ENCODE peak calls at places on chromosomes 6 and 20, in nine cellular contexts. H is IMR-90, L is suprapubic skin, V is PC-3, J is heart right ventricle, F is lower lobe of right lung, W is Karpas-422, N is pancreas, E is MM.1S. P is an unnamed sample.
A peak's percentile ranks its signal among the peaks of the same experiment; 100 is the strongest.

GRCh38 chr20:62840244-62841197 is 21.1 kb downstream of the TCFL5 start:
- DNase-seq in H (no peak), L (no peak), V (peak; percentile 47), J (no peak), F (no peak), W (no peak), N (no peak), E (no peak), P (no peak)

GRCh38 chr6:73050706-73051105 is 174.6 kb downstream of the KHDC1L start:
- DNase-seq in H (peak; percentile 44), L (no peak), V (no peak), J (no peak), F (no peak), W (no peak), N (no peak), E (no peak), P (no peak)

GRCh38 chr6:129576456-129576855 is 133.5 kb downstream of the ARHGAP18 start:
- DNase-seq in H (no peak), L (no peak), V (no peak), J (no peak), F (no peak), W (no peak), N (no peak), E (no peak), P (no peak)

GRCh38 chr6:37783831-37784584 is 35.5 kb upstream of the ZFAND3 start:
- DNase-seq in H (no peak), L (no peak), V (no peak), J (no peak), F (peak; percentile 56), W (peak; percentile 45), N (no peak), E (no peak), P (no peak)

GRCh38 chr6:39221746-39222641 is 7.3 kb downstream of the KCNK5 start:
- DNase-seq in H (no peak), L (no peak), V (no peak), J (no peak), F (no peak), W (no peak), N (no peak), E (no peak), P (no peak)

GRCh38 chr6:124970243-124970642 is 8.0 kb downstream of the RNF217 start:
- DNase-seq in H (peak; percentile 59), L (no peak), V (no peak), J (no peak), F (no peak), W (no peak), N (no peak), E (no peak), P (no peak)

GRCh38 chr6:20791932-20792331 is 257.7 kb downstream of the CDKAL1 start:
- DNase-seq in H (no peak), L (no peak), V (no peak), J (no peak), F (no peak), W (no peak), N (no peak), E (no peak), P (no peak)

GRCh38 chr20:19802492-19803158 is 44.6 kb downstream of the RIN2 start:
- DNase-seq in H (peak; percentile 39), L (no peak), V (peak; percentile 87), J (no peak), F (no peak), W (peak; percentile 73), N (peak; percentile 13), E (peak; percentile 72), P (no peak)

GRCh38 chr6:25582101-25582500 is 69.9 kb upstream of the SCGN start:
- DNase-seq in H (no peak), L (no peak), V (peak; percentile 50), J (no peak), F (no peak), W (no peak), N (no peak), E (no peak), P (no peak)

GRCh38 chr6:167793421-167793820 is 33.3 kb upstream of the AFDN start:
- DNase-seq in H (no peak), L (no peak), V (no peak), J (no peak), F (no peak), W (no peak), N (no peak), E (no peak), P (no peak)

GRCh38 chr6:12578751-12579150 is 137.8 kb upstream of the PHACTR1 start:
- DNase-seq in H (peak; percentile 74), L (no peak), V (peak; percentile 73), J (no peak), F (no peak), W (no peak), N (no peak), E (no peak), P (no peak)

GRCh38 chr6:148502083-148502772 is 159.6 kb downstream of the SASH1 start:
- DNase-seq in H (peak; percentile 28), L (peak; percentile 84), V (no peak), J (no peak), F (no peak), W (no peak), N (no peak), E (no peak), P (no peak)

GRCh38 chr20:48467622-48468021 is 360.2 kb downstream of the PREX1 start:
- DNase-seq in H (no peak), L (no peak), V (no peak), J (no peak), F (no peak), W (peak; percentile 61), N (no peak), E (peak; percentile 25), P (no peak)

GRCh38 chr6:113645576-113645970 is 211.6 kb upstream of the MARCKS start:
- DNase-seq in H (peak; percentile 97), L (no peak), V (peak; percentile 74), J (no peak), F (no peak), W (no peak), N (no peak), E (no peak), P (no peak)

GRCh38 chr6:158910484-158911075 is 89.4 kb downstream of the RSPH3 start:
- DNase-seq in H (no peak), L (no peak), V (peak; percentile 80), J (no peak), F (no peak), W (peak; percentile 85), N (no peak), E (no peak), P (peak; percentile 21)

GRCh38 chr6:17497701-17498100 is 102.4 kb upstream of the FAM8A1 start:
- DNase-seq in H (no peak), L (no peak), V (no peak), J (no peak), F (no peak), W (no peak), N (no peak), E (no peak), P (no peak)

GRCh38 chr6:157561037-157561790 is 180.2 kb downstream of the ZDHHC14 start:
- DNase-seq in H (no peak), L (no peak), V (no peak), J (no peak), F (no peak), W (no peak), N (no peak), E (peak; percentile 84), P (no peak)

GRCh38 chr20:62258499-62259293 is 20.4 kb downstream of the OSBPL2 start:
- DNase-seq in H (peak; percentile 85), L (no peak), V (peak; percentile 47), J (no peak), F (no peak), W (no peak), N (no peak), E (no peak), P (no peak)

GRCh38 chr20:32672982-32673727 is 586 bp downstream of the C20orf203 start:
- DNase-seq in H (no peak), L (no peak), V (no peak), J (no peak), F (peak; percentile 58), W (peak; percentile 49), N (no peak), E (peak; percentile 77), P (no peak)

GRCh38 chr6:25628471-25629201 is 23.4 kb upstream of the SCGN start:
- DNase-seq in H (no peak), L (no peak), V (no peak), J (no peak), F (no peak), W (no peak), N (no peak), E (no peak), P (no peak)

DNA sequence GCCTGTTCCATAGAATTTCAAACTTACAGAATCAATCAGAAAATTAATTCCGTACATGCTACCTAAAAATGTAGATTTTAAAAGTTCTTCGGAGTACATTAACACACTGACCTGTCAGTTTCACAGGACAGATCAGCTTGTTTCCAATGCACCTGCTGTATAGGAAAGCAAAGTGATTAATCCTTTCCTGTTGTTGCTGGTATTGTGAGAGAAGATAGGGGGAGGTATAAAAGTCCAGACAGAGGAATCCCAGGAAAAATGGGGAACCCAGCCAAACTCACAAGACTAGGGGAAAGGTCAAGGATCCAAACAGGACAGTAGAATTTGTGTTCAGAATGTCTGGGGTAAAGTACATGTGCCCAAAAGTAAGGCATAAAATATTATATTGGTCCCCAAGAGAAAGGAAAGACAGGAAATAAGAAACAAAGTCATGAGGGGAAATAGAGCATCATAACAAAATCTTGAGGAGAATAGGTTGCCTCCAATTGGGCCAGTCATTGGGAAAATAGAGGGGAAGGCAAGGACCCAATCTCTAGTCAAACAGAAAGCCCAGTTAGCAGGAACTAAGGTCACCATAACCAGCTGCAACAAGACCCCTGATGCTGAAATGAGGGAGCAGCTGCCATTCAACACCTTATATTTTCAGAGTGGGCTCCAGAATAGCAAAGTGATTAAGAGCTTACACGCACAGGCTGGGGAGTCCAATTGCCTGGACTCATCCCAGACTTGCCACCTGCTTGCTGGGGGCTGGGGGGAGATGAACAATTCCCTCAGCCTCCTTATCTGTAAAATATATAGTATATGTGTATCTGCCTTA is 10.3 kb downstream of the FILIP1 start:
- DNase-seq in H (no peak), L (no peak), V (no peak), J (no peak), F (no peak), W (no peak), N (no peak), E (no peak), P (no peak)
- H3K4me1 ChIP-seq in H (peaks cover 6% of the 10 kb centered on the region), L (peaks cover 14% of the 10 kb centered on the region), V (no peaks in the 10 kb centered on the region), J (peaks cover 85% of the 10 kb centered on the region), F (peaks cover 27% of the 10 kb centered on the region), W (no peaks in the 10 kb centered on the region), N (no peaks in the 10 kb centered on the region), E (no peaks in the 10 kb centered on the region), P (no peaks in the 10 kb centered on the region)

GRCh38 chr6:31762356-31762755 is at the start of gene SAPCD1:
- DNase-seq in H (no peak), L (no peak), V (no peak), J (no peak), F (no peak), W (no peak), N (no peak), E (no peak), P (no peak)
- H3K27ac ChIP-seq in H (no peak within 1 kb of the TSS), L (no peak within 1 kb of the TSS), V (no peak within 1 kb of the TSS), J (peak within 1 kb of the TSS; percentile 15), F (peak within 1 kb of the TSS; percentile 33), W (no peak within 1 kb of the TSS), N (no peak within 1 kb of the TSS), E (no peak within 1 kb of the TSS), P (no peak within 1 kb of the TSS)

GRCh38 chr20:58891076-58891685 is 38.7 kb downstream of the GNAS start:
- DNase-seq in H (peak; percentile 52), L (peak; percentile 89), V (peak; percentile 74), J (peak; percentile 83), F (peak; percentile 84), W (peak; percentile 85), N (peak; percentile 75), E (peak; percentile 70), P (peak; percentile 70)
- H3K4me3 ChIP-seq in H (peak overlapping the region; percentile 100), L (peak overlapping the region; percentile 86), V (peak overlapping the region; percentile 91), J (no peak overlapping the region), F (peak overlapping the region; percentile 70), W (peak overlapping the region; percentile 74), N (peak overlapping the region; percentile 68), E (peak overlapping the region; percentile 60), P (no peak overlapping the region)

GRCh38 chr20:35732644-35732982 is 9.4 kb downstream of the RBM39 start:
- DNase-seq in H (no peak), L (no peak), V (no peak), J (no peak), F (no peak), W (no peak), N (no peak), E (no peak), P (no peak)
- H3K4me1 ChIP-seq in H (peaks cover 2% of the 10 kb centered on the region), L (peaks cover 71% of the 10 kb centered on the region), V (peaks cover 12% of the 10 kb centered on the region), J (peaks cover 93% of the 10 kb centered on the region), F (peaks cover 79% of the 10 kb centered on the region), W (peaks cover 14% of the 10 kb centered on the region), N (peaks cover 66% of the 10 kb centered on the region), E (peaks cover 5% of the 10 kb centered on the region), P (peaks cover 83% of the 10 kb centered on the region)

P was measured in CD4-positive, alpha-beta memory T cell.